ENCODE peak calls at places on chromosomes 5 and 9, in eight cellular contexts. S is activated CD4-positive, alpha-beta T cell treated with anti-CD3 and anti-CD28 coated beads for 24 hours; A is prostate gland; D is CD8-positive, alpha-beta memory T cell; Z is uterus; K is fibroblast of pulmonary artery; H is fibroblast of the aortic adventitia; L is HFFc6. E is an unnamed sample.

GRCh38 chr5:160537940-160538339 is 116.3 kb downstream of the PTTG1 start:
- DNase-seq in S (no peak), A (no peak), D (no peak), Z (no peak), K (no peak), H (no peak), L (no peak), E (no peak)

GRCh38 chr9:7570107-7570720 is 229.4 kb downstream of the DMAC1 start:
- DNase-seq in S (peak), A (peak), D (peak), Z (peak), K (peak), H (peak), L (peak), E (peak)

GRCh38 chr5:142864293-142865260 is 94.4 kb downstream of the ARHGAP26 start:
- DNase-seq in S (no peak), A (no peak), D (no peak), Z (no peak), K (peak), H (no peak), L (no peak), E (no peak)

GRCh38 chr9:26575041-26575440 is 317.6 kb downstream of the CAAP1 start:
- DNase-seq in S (no peak), A (no peak), D (no peak), Z (no peak), K (no peak), H (no peak), L (no peak), E (no peak)

GRCh38 chr9:1759009-1759408 is 256.1 kb upstream of the SMARCA2 start:
- DNase-seq in S (no peak), A (no peak), D (no peak), Z (no peak), K (no peak), H (no peak), L (no peak), E (no peak)

GRCh38 chr9:79817469-79818004 is 245.8 kb downstream of the TLE4 start:
- DNase-seq in S (no peak), A (no peak), D (no peak), Z (no peak), K (no peak), H (no peak), L (no peak), E (peak)

GRCh38 chr5:98769006-98769255 is 4.5 kb upstream of the RGMB start:
- DNase-seq in S (no peak), A (no peak), D (peak), Z (no peak), K (no peak), H (no peak), L (no peak), E (no peak)

GRCh38 chr9:33765411-33765810 is 29.9 kb upstream of the PRSS3 start:
- DNase-seq in S (no peak), A (no peak), D (no peak), Z (no peak), K (peak), H (peak), L (peak), E (peak)

GRCh38 chr9:89719202-89719601 is 114.4 kb downstream of the GADD45G start:
- DNase-seq in S (no peak), A (no peak), D (no peak), Z (no peak), K (no peak), H (no peak), L (no peak), E (no peak)

GRCh38 chr5:138789771-138790242 is 36.6 kb downstream of the CTNNA1 start:
- DNase-seq in S (no peak), A (no peak), D (no peak), Z (no peak), K (peak), H (peak), L (peak), E (no peak)

GRCh38 chr5:100900142-100900795 is 2.8 kb downstream of the ST8SIA4 start:
- DNase-seq in S (no peak), A (no peak), D (no peak), Z (peak), K (peak), H (peak), L (no peak), E (no peak)

GRCh38 chr9:108919517-108919916 is 14.4 kb downstream of the ELP1 start:
- DNase-seq in S (no peak), A (no peak), D (no peak), Z (no peak), K (no peak), H (no peak), L (no peak), E (no peak)

GRCh38 chr5:5505848-5506247 is 83.4 kb downstream of the ICE1 start:
- DNase-seq in S (no peak), A (no peak), D (no peak), Z (no peak), K (no peak), H (no peak), L (no peak), E (no peak)

GRCh38 chr9:114047717-114048116 is 30.4 kb downstream of the AMBP start:
- DNase-seq in S (no peak), A (no peak), D (no peak), Z (no peak), K (peak), H (peak), L (no peak), E (no peak)

GRCh38 chr9:101388507-101388993 is 3.7 kb upstream of the BAAT start:
- DNase-seq in S (no peak), A (no peak), D (no peak), Z (no peak), K (no peak), H (no peak), L (no peak), E (no peak)

E was measured in kidney glomerular epithelial cell.